ENCODE peak calls at places on chromosomes 1 and 21, in eight cellular contexts. U, Q, P, A, D, K, G and V are unnamed samples.

GRCh38 chr1:43214465-43215444 is 42.6 kb downstream of the CFAP57 start:
- DNase-seq in U (no peak), Q (no peak), P (no peak), A (no peak), D (no peak), K (peak), G (no peak), V (no peak)

GRCh38 chr1:6235302-6235680 is 473 bp downstream of the ICMT start:
- DNase-seq in U (peak), Q (no peak), P (no peak), A (no peak), D (no peak), K (no peak), G (no peak), V (no peak)

GRCh38 chr1:235207202-235207565 is 46.1 kb upstream of the RBM34 start:
- DNase-seq in U (peak), Q (no peak), P (no peak), A (no peak), D (no peak), K (no peak), G (no peak), V (no peak)

GRCh38 chr1:163347106-163347505 is 25.4 kb downstream of the NUF2 start:
- DNase-seq in U (no peak), Q (no peak), P (no peak), A (no peak), D (no peak), K (no peak), G (no peak), V (no peak)

GRCh38 chr1:176989023-176989422 is 175.5 kb downstream of the ASTN1 start:
- DNase-seq in U (no peak), Q (no peak), P (no peak), A (no peak), D (no peak), K (no peak), G (no peak), V (no peak)

GRCh38 chr1:35539073-35539823 is 18.0 kb downstream of the KIAA0319L start:
- DNase-seq in U (no peak), Q (no peak), P (peak), A (no peak), D (no peak), K (no peak), G (no peak), V (no peak)

GRCh38 chr1:181396171-181396670 is 87.1 kb upstream of the CACNA1E start:
- DNase-seq in U (no peak), Q (no peak), P (no peak), A (no peak), D (no peak), K (no peak), G (no peak), V (no peak)

GRCh38 chr1:153540394-153541361 is at the start of gene S100A5:
- DNase-seq in U (no peak), Q (no peak), P (peak), A (no peak), D (no peak), K (no peak), G (no peak), V (no peak)

GRCh38 chr1:199041173-199041914 is 402.5 kb downstream of the PTPRC start:
- DNase-seq in U (no peak), Q (no peak), P (peak), A (no peak), D (no peak), K (no peak), G (no peak), V (no peak)

GRCh38 chr21:42661688-42662429 is 8.4 kb downstream of the PDE9A start:
- DNase-seq in U (no peak), Q (no peak), P (no peak), A (no peak), D (no peak), K (no peak), G (no peak), V (no peak)
- TF ChIP-seq MAX in U (no peak), Q (no peak), P (no peak), A (no peak), D (no peak), K (no peak), G (no peak), V (no peak)

GRCh38 chr1:158121604-158122254 is 59.0 kb upstream of the CD1D start:
- DNase-seq in U (peak), Q (peak), P (peak), A (peak), D (peak), K (peak), G (peak), V (peak)

GRCh38 chr1:158124999-158125398 is 55.7 kb upstream of the CD1D start:
- DNase-seq in U (peak), Q (peak), P (peak), A (peak), D (peak), K (peak), G (peak), V (peak)

GRCh38 chr1:158124034-158124433 is 56.7 kb upstream of the CD1D start:
- DNase-seq in U (no peak), Q (no peak), P (no peak), A (no peak), D (no peak), K (no peak), G (no peak), V (no peak)

GRCh38 chr1:158122823-158123390 is 57.8 kb upstream of the CD1D start:
- DNase-seq in U (no peak), Q (no peak), P (no peak), A (no peak), D (no peak), K (no peak), G (no peak), V (no peak)

GRCh38 chr1:158126425-158126824 is 54.3 kb upstream of the CD1D start:
- DNase-seq in U (no peak), Q (no peak), P (no peak), A (no peak), D (no peak), K (no peak), G (no peak), V (no peak)
- TF ChIP-seq MAX in U (no peak), Q (no peak), P (no peak), A (no peak), D (no peak), K (no peak), G (no peak), V (no peak)

GRCh38 chr1:40951943-40952743 is 27.4 kb upstream of the CTPS1 start:
- DNase-seq in U (peak), Q (peak), P (peak), A (peak), D (peak), K (peak), G (peak), V (peak)
- TF ChIP-seq MAX in U (no peak), Q (peak), P (peak), A (peak), D (peak), K (peak), G (no peak), V (no peak)

GRCh38 chr1:94069649-94070285 is 51.2 kb downstream of the ABCA4 start:
- DNase-seq in U (no peak), Q (peak), P (no peak), A (no peak), D (no peak), K (no peak), G (no peak), V (peak)

GRCh38 chr1:94068096-94068830 is 52.7 kb downstream of the ABCA4 start:
- DNase-seq in U (no peak), Q (peak), P (no peak), A (no peak), D (peak), K (peak), G (no peak), V (peak)

GRCh38 chr1:94068831-94069648 is 51.9 kb downstream of the ABCA4 start:
- DNase-seq in U (no peak), Q (peak), P (no peak), A (peak), D (no peak), K (peak), G (no peak), V (peak)

GRCh38 chr1:94070746-94071318 is 50.1 kb downstream of the ABCA4 start:
- DNase-seq in U (no peak), Q (no peak), P (no peak), A (no peak), D (no peak), K (no peak), G (peak), V (peak)

DNA sequence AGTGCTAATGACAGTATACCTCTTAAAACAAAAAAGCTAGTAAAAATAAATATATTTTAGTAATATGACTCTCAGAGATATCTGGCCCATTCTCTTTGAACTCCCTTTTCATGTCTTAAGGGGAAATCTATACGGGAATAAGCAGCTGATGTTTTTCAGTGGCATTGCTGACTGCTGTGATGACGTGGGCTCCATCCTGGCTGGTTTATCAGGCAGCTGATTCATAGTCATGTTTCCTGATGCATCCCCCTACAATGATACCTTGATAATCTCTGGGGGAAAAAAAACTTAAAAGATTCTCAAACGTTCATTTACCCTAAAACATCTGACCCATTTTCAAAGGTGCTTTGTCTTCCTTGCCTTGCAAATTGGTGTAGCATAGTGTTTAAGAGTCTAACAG is 53.8 kb downstream of the ABCA4 start:
- DNase-seq in U (no peak), Q (no peak), P (no peak), A (no peak), D (no peak), K (no peak), G (no peak), V (peak)
- TF ChIP-seq MAX in U (no peak), Q (no peak), P (no peak), A (no peak), D (no peak), K (no peak), G (no peak), V (no peak)

DNA sequence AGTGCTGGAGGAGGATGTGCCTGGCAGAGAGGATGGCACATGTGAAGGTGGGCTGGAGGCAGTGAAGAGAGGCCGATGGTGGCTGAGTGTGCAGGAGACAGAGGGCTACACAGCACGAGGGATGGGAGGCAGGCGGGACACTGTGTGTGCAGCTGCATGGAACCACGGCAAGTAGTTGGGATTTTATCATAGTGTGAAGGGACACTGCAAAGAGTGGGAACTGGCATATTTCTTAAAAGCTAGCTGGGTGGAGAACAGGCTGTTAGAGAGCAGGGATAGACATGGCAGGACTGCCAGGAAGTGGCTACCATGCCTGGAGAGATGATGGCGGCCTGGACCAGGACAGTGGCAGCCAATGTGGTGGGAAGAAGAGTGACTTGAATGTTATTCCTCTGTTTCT is 102.4 kb upstream of the TLR5 start:
- DNase-seq in U (no peak), Q (no peak), P (no peak), A (no peak), D (no peak), K (no peak), G (no peak), V (no peak)
- TF ChIP-seq MAX in U (no peak), Q (no peak), P (no peak), A (no peak), D (no peak), K (no peak), G (no peak), V (no peak)

GRCh38 chr1:108575241-108575850 is 15.4 kb downstream of the EEIG2 start:
- DNase-seq in U (no peak), Q (no peak), P (no peak), A (no peak), D (no peak), K (no peak), G (no peak), V (peak)
- TF ChIP-seq MAX in U (no peak), Q (no peak), P (no peak), A (no peak), D (no peak), K (no peak), G (no peak), V (no peak)